ENCODE peak calls at places on chromosome 11, in four cellular contexts. Z is B cell, G is A549, C is cardiac fibroblast. M is an unnamed sample.

GRCh38 chr11:1573847-1574255 is 1.8 kb upstream of the DUSP8 start:
- DNase-seq in Z (no peak), G (peak; percentile 71), C (no peak), M (no peak)

GRCh38 chr11:63180536-63180935 is 36.5 kb upstream of the SLC22A24 start:
- DNase-seq in Z (no peak), G (no peak), C (no peak), M (no peak)

GRCh38 chr11:123426766-123427165 is 3.3 kb upstream of the GRAMD1B start:
- DNase-seq in Z (no peak), G (no peak), C (no peak), M (no peak)

GRCh38 chr11:4393209-4394196 is at the start of gene TRIM21:
- DNase-seq in Z (peak; percentile 68), G (peak; percentile 79), C (peak; percentile 88), M (peak; percentile 85)

GRCh38 chr11:12269104-12269441 is 108.3 kb upstream of the PARVA start:
- DNase-seq in Z (no peak), G (no peak), C (peak; percentile 26), M (peak; percentile 61)

GRCh38 chr11:43410394-43410793 is 51.7 kb downstream of the TTC17 start:
- DNase-seq in Z (no peak), G (peak; percentile 44), C (no peak), M (no peak)

GRCh38 chr11:2122222-2122906 is 16.8 kb downstream of the IGF2 start:
- DNase-seq in Z (no peak), G (no peak), C (peak; percentile 19), M (peak; percentile 50)

GRCh38 chr11:76596652-76597051 is 73.9 kb downstream of the LRRC32 start:
- DNase-seq in Z (no peak), G (no peak), C (no peak), M (no peak)

GRCh38 chr11:60785136-60785535 is at the start of gene MS4A10:
- DNase-seq in Z (no peak), G (no peak), C (no peak), M (no peak)

GRCh38 chr11:2943711-2944118 is 14.5 kb upstream of the PHLDA2 start:
- DNase-seq in Z (no peak), G (no peak), C (no peak), M (no peak)

GRCh38 chr11:129163714-129164164 is 28.4 kb downstream of the ARHGAP32 start:
- DNase-seq in Z (no peak), G (no peak), C (no peak), M (no peak)

GRCh38 chr11:30914143-30914762 is 328.1 kb upstream of the MPPED2 start:
- DNase-seq in Z (no peak), G (peak; percentile 42), C (peak; percentile 66), M (peak; percentile 23)

GRCh38 chr11:1226226-1226961 is 3.5 kb downstream of the MUC5B start:
- DNase-seq in Z (peak; percentile 69), G (no peak), C (no peak), M (no peak)

GRCh38 chr11:129766858-129767604 is 48.6 kb upstream of the TMEM45B start:
- DNase-seq in Z (no peak), G (peak; percentile 41), C (peak; percentile 48), M (peak; percentile 38)

GRCh38 chr11:121715395-121715794 is 262.6 kb upstream of the SORL1-AS1 start:
- DNase-seq in Z (no peak), G (no peak), C (no peak), M (no peak)

GRCh38 chr11:6334806-6335205 is 14.5 kb upstream of the CAVIN3 start:
- DNase-seq in Z (no peak), G (no peak), C (no peak), M (no peak)

GRCh38 chr11:76640540-76640939 is 30.0 kb downstream of the LRRC32 start:
- DNase-seq in Z (no peak), G (no peak), C (peak; percentile 49), M (no peak)

GRCh38 chr11:113591122-113591521 is 115.0 kb downstream of the TMPRSS5 start:
- DNase-seq in Z (no peak), G (no peak), C (no peak), M (no peak)

GRCh38 chr11:104653011-104653806 is 245.1 kb downstream of the CASP12 start:
- DNase-seq in Z (no peak), G (no peak), C (peak; percentile 29), M (peak; percentile 34)

GRCh38 chr11:126603486-126603885 is 248.0 kb downstream of the ST3GAL4 start:
- DNase-seq in Z (no peak), G (no peak), C (no peak), M (no peak)

GRCh38 chr11:88555829-88556202 is 218.3 kb upstream of the CTSC start:
- DNase-seq in Z (no peak), G (no peak), C (peak; percentile 59), M (peak; percentile 53)
- TF ChIP-seq CTCF in Z (no peak), G (no peak), C (no peak), M (no peak)

GRCh38 chr11:14413307-14414072 is 54.5 kb upstream of the RRAS2 start:
- DNase-seq in Z (no peak), G (peak; percentile 20), C (peak; percentile 82), M (peak; percentile 31)
- TF ChIP-seq CTCF in Z (no peak), G (no peak), C (peak; percentile 41), M (peak; percentile 35)

DNA sequence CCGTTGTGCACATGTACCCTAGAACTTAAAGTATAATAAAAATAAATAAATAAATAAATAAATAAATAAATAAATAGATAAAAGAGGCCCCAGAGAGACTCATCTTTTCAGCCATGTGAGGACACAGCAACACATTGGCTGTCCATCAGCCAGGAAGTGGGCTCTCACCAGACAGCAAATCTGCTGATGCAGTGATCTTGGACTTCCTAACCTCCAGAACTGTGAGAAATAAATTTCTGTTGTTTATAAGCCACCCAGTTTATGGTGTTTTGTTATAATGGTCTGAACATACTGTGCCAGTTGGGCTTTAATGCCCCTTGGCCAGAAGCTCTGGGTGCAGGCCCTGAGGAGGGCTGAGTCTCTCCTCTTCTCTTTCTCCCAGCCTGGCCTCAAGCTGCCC is 42.2 kb upstream of the CD44 start:
- DNase-seq in Z (no peak), G (no peak), C (no peak), M (no peak)
- TF ChIP-seq CTCF in Z (no peak), G (no peak), C (no peak), M (no peak)

DNA sequence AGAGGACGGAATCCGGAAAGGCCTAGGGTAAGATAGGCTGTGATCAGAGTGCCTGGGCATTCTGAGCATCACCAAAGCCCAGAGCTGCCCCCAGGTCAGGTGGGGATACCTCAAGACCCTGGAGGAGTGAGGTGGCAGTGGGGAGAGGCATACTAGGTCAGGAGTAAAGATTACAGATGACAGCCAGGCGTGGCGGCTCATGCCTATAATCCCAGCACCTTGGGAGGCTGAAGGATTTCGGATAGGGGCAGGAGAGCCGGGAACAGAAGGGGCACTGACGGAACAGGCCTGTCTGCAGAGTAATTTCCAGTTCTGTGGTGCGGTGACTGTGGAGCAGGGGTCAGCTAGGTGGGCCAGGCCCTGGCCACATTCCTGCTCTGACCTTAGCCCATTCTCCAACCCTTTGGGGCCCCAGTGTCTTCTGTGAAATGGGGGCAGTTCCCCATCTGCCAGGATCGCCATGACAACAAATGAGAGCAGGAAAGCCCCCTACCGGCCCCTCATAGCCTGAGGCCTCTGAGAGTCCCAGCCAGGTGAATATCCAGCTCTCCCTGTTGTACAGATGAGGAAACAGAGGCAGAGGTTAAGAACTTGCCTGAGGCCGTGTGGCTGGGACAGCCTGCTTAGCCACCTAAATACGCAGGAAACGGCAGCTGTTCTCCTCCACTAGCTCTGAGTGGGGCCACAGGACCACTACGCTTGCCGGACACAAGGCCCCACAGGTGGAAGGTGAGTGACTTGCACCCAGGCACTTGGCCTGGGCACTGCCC is 9.2 kb downstream of the BAD start:
- DNase-seq in Z (no peak), G (no peak), C (no peak), M (no peak)
- TF ChIP-seq CTCF in Z (no peak), G (no peak), C (no peak), M (no peak)

GRCh38 chr11:8267831-8268529 is 4.3 kb upstream of the LMO1 start:
- DNase-seq in Z (peak; percentile 83), G (no peak), C (no peak), M (no peak)
- TF ChIP-seq CTCF in Z (no peak), G (no peak), C (no peak), M (no peak)

DNA sequence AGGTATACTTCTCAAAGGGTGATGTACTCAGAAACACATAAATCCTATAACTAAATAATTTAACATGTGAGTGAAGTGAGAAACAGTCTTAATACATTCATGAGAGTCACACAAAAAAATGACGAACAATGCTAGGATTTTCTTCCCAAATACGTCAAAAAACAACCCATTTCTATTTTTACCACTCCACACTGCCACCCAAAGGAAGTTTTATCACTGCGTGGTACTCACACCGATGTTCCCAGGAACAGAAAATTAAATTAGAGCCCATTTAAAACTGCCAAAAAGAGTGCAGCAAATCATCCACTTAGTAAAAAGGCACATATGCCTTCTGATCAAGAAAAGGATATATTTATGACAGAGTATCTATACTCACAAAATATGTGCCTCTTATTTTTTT is 710.9 kb upstream of the FAT3 start:
- DNase-seq in Z (no peak), G (peak; percentile 21), C (no peak), M (no peak)
- TF ChIP-seq CTCF in Z (no peak), G (peak; percentile 42), C (no peak), M (no peak)

DNA sequence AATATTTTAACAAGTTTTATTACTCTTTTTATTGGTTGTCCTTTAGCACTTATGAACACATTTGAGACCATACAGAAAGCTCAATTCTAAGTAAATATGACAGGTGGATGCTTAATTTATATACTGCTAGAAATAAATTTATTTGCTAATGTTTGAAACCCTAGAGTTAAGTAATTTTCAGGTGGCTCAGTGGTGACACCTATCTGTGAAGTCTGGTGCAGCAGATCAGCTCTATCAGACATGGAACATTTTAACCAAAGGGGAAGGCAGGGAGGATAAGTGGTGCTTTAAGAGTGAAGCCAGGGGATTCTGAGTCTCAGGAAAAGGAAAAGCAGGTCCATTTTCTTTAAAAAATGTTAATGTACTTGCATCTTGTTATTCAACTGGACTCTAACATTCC is 175.8 kb downstream of the DSCAML1 start:
- DNase-seq in Z (no peak), G (peak; percentile 20), C (peak; percentile 12), M (peak; percentile 1)
- TF ChIP-seq CTCF in Z (peak; percentile 25), G (peak; percentile 16), C (peak; percentile 68), M (peak; percentile 52)

GRCh38 chr11:119371778-119372182 is 9.7 kb downstream of the USP2 start:
- DNase-seq in Z (no peak), G (peak; percentile 39), C (no peak), M (no peak)
- TF ChIP-seq CTCF in Z (peak; percentile 13), G (peak; percentile 11), C (no peak), M (peak; percentile 11)